ENCODE peak calls at places on chromosome 20, in ten cellular contexts. V is activated T-helper 17 cell treated with anti-CD3 and anti-CD28 coated beads, Interleukin-2, amount 50 U/mL, for 72 hours; D is Right ventricle myocardium superior; P is lung; T is Right ventricle myocardium inferior; J is T-helper 17 cell; W is psoas muscle; Z is foreskin keratinocyte; F is activated T-cell treated with anti-CD3 and anti-CD28 coated beads, Interleukin-2, amount 50 U/mL, for 4 hours; N is naive thymus-derived CD4-positive, alpha-beta T cell. I is an unnamed sample.

GRCh38 chr20:36421641-36422040 is 115.5 kb downstream of the DLGAP4 start:
- ATAC-seq in V (no peak), D (no peak), P (no peak), T (no peak), J (no peak), W (no peak), Z (peak; percentile 64), F (no peak), N (no peak), I (no peak)

GRCh38 chr20:49097159-49097558 is 51.0 kb downstream of the CSE1L start:
- ATAC-seq in V (no peak), D (no peak), P (no peak), T (no peak), J (no peak), W (no peak), Z (no peak), F (no peak), N (no peak), I (no peak)

GRCh38 chr20:57683876-57684275 is 25.9 kb downstream of the PMEPA1 start:
- ATAC-seq in V (no peak), D (no peak), P (no peak), T (no peak), J (no peak), W (no peak), Z (no peak), F (no peak), N (no peak), I (no peak)

GRCh38 chr20:40617594-40617993 is 71.4 kb downstream of the MAFB start:
- ATAC-seq in V (no peak), D (no peak), P (no peak), T (no peak), J (no peak), W (no peak), Z (no peak), F (no peak), N (no peak), I (no peak)

GRCh38 chr20:8435251-8436035 is 303.4 kb downstream of the PLCB1 start:
- ATAC-seq in V (no peak), D (no peak), P (no peak), T (no peak), J (no peak), W (no peak), Z (no peak), F (no peak), N (peak; percentile 31), I (no peak)

GRCh38 chr20:53708129-53708968 is 114.7 kb upstream of the ZNF217 start:
- ATAC-seq in V (peak; percentile 89), D (no peak), P (no peak), T (peak; percentile 14), J (peak; percentile 69), W (no peak), Z (no peak), F (peak; percentile 87), N (peak; percentile 62), I (peak; percentile 82)

GRCh38 chr20:6693178-6693807 is 74.2 kb upstream of the BMP2 start:
- ATAC-seq in V (no peak), D (peak; percentile 45), P (no peak), T (peak; percentile 63), J (no peak), W (no peak), Z (peak; percentile 10), F (no peak), N (no peak), I (no peak)

GRCh38 chr20:50636601-50637539 is 54.5 kb downstream of the RIPOR3 start:
- ATAC-seq in V (no peak), D (peak; percentile 8), P (no peak), T (peak; percentile 8), J (no peak), W (peak; percentile 13), Z (no peak), F (no peak), N (no peak), I (no peak)

GRCh38 chr20:32661820-32662528 is 11.8 kb downstream of the C20orf203 start:
- ATAC-seq in V (no peak), D (no peak), P (no peak), T (no peak), J (no peak), W (no peak), Z (no peak), F (no peak), N (no peak), I (no peak)

GRCh38 chr20:58017970-58018530 is 210.4 kb downstream of the ANKRD60 start:
- ATAC-seq in V (no peak), D (no peak), P (no peak), T (no peak), J (no peak), W (no peak), Z (no peak), F (no peak), N (no peak), I (no peak)

GRCh38 chr20:41160686-41161085 is 23.3 kb downstream of the PLCG1 start:
- ATAC-seq in V (no peak), D (no peak), P (no peak), T (no peak), J (no peak), W (no peak), Z (no peak), F (no peak), N (no peak), I (no peak)

GRCh38 chr20:58382096-58382495 is 6.9 kb upstream of the VAPB start:
- ATAC-seq in V (no peak), D (no peak), P (no peak), T (no peak), J (no peak), W (no peak), Z (no peak), F (no peak), N (no peak), I (no peak)

GRCh38 chr20:46256293-46256692 is 52.0 kb downstream of the CDH22 start:
- ATAC-seq in V (no peak), D (no peak), P (no peak), T (no peak), J (no peak), W (no peak), Z (no peak), F (no peak), N (no peak), I (no peak)

GRCh38 chr20:60115452-60115851 is 157.2 kb downstream of the CDH26 start:
- ATAC-seq in V (no peak), D (peak; percentile 60), P (no peak), T (no peak), J (no peak), W (peak; percentile 63), Z (no peak), F (no peak), N (no peak), I (no peak)

GRCh38 chr20:36462440-36463211 is 78.7 kb upstream of the MYL9 start:
- ATAC-seq in V (no peak), D (peak; percentile 55), P (no peak), T (peak; percentile 56), J (no peak), W (peak; percentile 70), Z (no peak), F (no peak), N (no peak), I (no peak)

GRCh38 chr20:32359633-32360332 is 1.7 kb downstream of the ASXL1 start:
- ATAC-seq in V (no peak), D (no peak), P (no peak), T (no peak), J (no peak), W (no peak), Z (no peak), F (no peak), N (no peak), I (no peak)

GRCh38 chr20:58508762-58509395 is 6.3 kb downstream of the APCDD1L start:
- ATAC-seq in V (no peak), D (no peak), P (no peak), T (no peak), J (no peak), W (no peak), Z (no peak), F (no peak), N (no peak), I (no peak)

GRCh38 chr20:12019677-12020076 is 102.0 kb downstream of the BTBD3 start:
- ATAC-seq in V (no peak), D (no peak), P (no peak), T (no peak), J (no peak), W (no peak), Z (no peak), F (no peak), N (no peak), I (no peak)

GRCh38 chr20:45450097-45450818 is 19.3 kb upstream of the WFDC2 start:
- ATAC-seq in V (peak; percentile 47), D (peak; percentile 57), P (peak; percentile 33), T (no peak), J (peak; percentile 60), W (peak; percentile 44), Z (peak; percentile 36), F (no peak), N (peak; percentile 76), I (peak; percentile 63)

GRCh38 chr20:7285918-7286556 is 518.6 kb downstream of the BMP2 start:
- ATAC-seq in V (no peak), D (peak; percentile 92), P (peak; percentile 67), T (peak; percentile 85), J (no peak), W (peak; percentile 68), Z (peak; percentile 94), F (no peak), N (no peak), I (no peak)

GRCh38 chr20:37897008-37897548 is 5.8 kb upstream of the VSTM2L start:
- ATAC-seq in V (no peak), D (peak; percentile 65), P (no peak), T (peak; percentile 68), J (no peak), W (no peak), Z (no peak), F (no peak), N (no peak), I (no peak)